ENCODE peak calls at places on chromosomes 1 and 21, in nine cellular contexts. One of them, this sample, is unnamed.

GRCh38 chr1:224644553-224645154 is 28.5 kb downstream of the CNIH3 start:
- DNase-seq in lung: peak
- DNase-seq in tibial nerve: peak
- DNase-seq in hepatocyte: peak
- DNase-seq in SK-N-SH: peak
- DNase-seq in spleen: no peak
- DNase-seq in SK-N-MC: peak
- DNase-seq in left ventricle myocardium inferior: no peak
- DNase-seq in sigmoid colon: no peak
- DNase-seq in this sample: no peak

GRCh38 chr1:225532240-225532944 is 104.6 kb upstream of the LBR start:
- DNase-seq in sigmoid colon: no peak
- DNase-seq in tibial nerve: no peak
- DNase-seq in left ventricle myocardium inferior: no peak
- DNase-seq in lung: no peak
- DNase-seq in hepatocyte: no peak
- DNase-seq in SK-N-MC: no peak
- DNase-seq in SK-N-SH: no peak
- DNase-seq in spleen: no peak
- DNase-seq in this sample: no peak

GRCh38 chr1:23793018-23793781 is 2.3 kb downstream of the LYPLA2 start:
- DNase-seq in SK-N-MC: no peak
- DNase-seq in tibial nerve: no peak
- DNase-seq in sigmoid colon: no peak
- DNase-seq in lung: peak
- DNase-seq in left ventricle myocardium inferior: peak
- DNase-seq in spleen: peak
- DNase-seq in hepatocyte: peak
- DNase-seq in SK-N-SH: peak
- DNase-seq in this sample: no peak

GRCh38 chr21:42725416-42725930 is 72.1 kb downstream of the PDE9A start:
- DNase-seq in SK-N-MC: no peak
- DNase-seq in SK-N-SH: no peak
- DNase-seq in hepatocyte: no peak
- DNase-seq in sigmoid colon: no peak
- DNase-seq in lung: no peak
- DNase-seq in spleen: no peak
- DNase-seq in left ventricle myocardium inferior: no peak
- DNase-seq in tibial nerve: no peak
- DNase-seq in this sample: no peak

GRCh38 chr1:8370928-8371327 is 53.0 kb downstream of the SLC45A1 start:
- DNase-seq in hepatocyte: no peak
- DNase-seq in sigmoid colon: peak
- DNase-seq in tibial nerve: no peak
- DNase-seq in spleen: no peak
- DNase-seq in lung: no peak
- DNase-seq in left ventricle myocardium inferior: no peak
- DNase-seq in SK-N-MC: no peak
- DNase-seq in SK-N-SH: no peak
- DNase-seq in this sample: no peak

GRCh38 chr1:180548686-180549326 is 10.0 kb upstream of the OVAAL start:
- DNase-seq in sigmoid colon: no peak
- DNase-seq in SK-N-SH: no peak
- DNase-seq in lung: no peak
- DNase-seq in spleen: no peak
- DNase-seq in tibial nerve: no peak
- DNase-seq in SK-N-MC: no peak
- DNase-seq in hepatocyte: no peak
- DNase-seq in left ventricle myocardium inferior: no peak
- DNase-seq in this sample: no peak

GRCh38 chr1:112840631-112841624 is 115.1 kb downstream of the SLC16A1 start:
- DNase-seq in SK-N-MC: no peak
- DNase-seq in left ventricle myocardium inferior: no peak
- DNase-seq in lung: no peak
- DNase-seq in sigmoid colon: no peak
- DNase-seq in SK-N-SH: no peak
- DNase-seq in hepatocyte: no peak
- DNase-seq in spleen: no peak
- DNase-seq in tibial nerve: no peak
- DNase-seq in this sample: no peak

GRCh38 chr1:18629659-18630510 is 761 bp upstream of the PAX7 start:
- DNase-seq in lung: no peak
- DNase-seq in tibial nerve: no peak
- DNase-seq in SK-N-MC: no peak
- DNase-seq in SK-N-SH: no peak
- DNase-seq in left ventricle myocardium inferior: no peak
- DNase-seq in sigmoid colon: no peak
- DNase-seq in hepatocyte: no peak
- DNase-seq in spleen: no peak
- DNase-seq in this sample: no peak

GRCh38 chr1:43454270-43455011 is 710 bp upstream of the HYI start:
- DNase-seq in lung: peak
- DNase-seq in SK-N-MC: no peak
- DNase-seq in left ventricle myocardium inferior: peak
- DNase-seq in SK-N-SH: peak
- DNase-seq in tibial nerve: peak
- DNase-seq in hepatocyte: peak
- DNase-seq in sigmoid colon: peak
- DNase-seq in spleen: no peak
- DNase-seq in this sample: peak

GRCh38 chr1:33599516-33600115 is 127.2 kb downstream of the ZSCAN20 start:
- DNase-seq in SK-N-SH: no peak
- DNase-seq in left ventricle myocardium inferior: no peak
- DNase-seq in spleen: no peak
- DNase-seq in sigmoid colon: no peak
- DNase-seq in lung: no peak
- DNase-seq in tibial nerve: no peak
- DNase-seq in SK-N-MC: no peak
- DNase-seq in hepatocyte: no peak
- DNase-seq in this sample: peak

GRCh38 chr1:39317910-39318633 is 113.6 kb downstream of the MACF1 start:
- DNase-seq in left ventricle myocardium inferior: no peak
- DNase-seq in tibial nerve: no peak
- DNase-seq in SK-N-MC: no peak
- DNase-seq in spleen: peak
- DNase-seq in lung: no peak
- DNase-seq in hepatocyte: no peak
- DNase-seq in SK-N-SH: no peak
- DNase-seq in sigmoid colon: no peak
- DNase-seq in this sample: no peak

GRCh38 chr1:162389971-162390370 is 8.4 kb downstream of the C1orf226 start:
- DNase-seq in SK-N-MC: no peak
- DNase-seq in lung: peak
- DNase-seq in left ventricle myocardium inferior: no peak
- DNase-seq in hepatocyte: no peak
- DNase-seq in SK-N-SH: no peak
- DNase-seq in tibial nerve: no peak
- DNase-seq in spleen: no peak
- DNase-seq in sigmoid colon: no peak
- DNase-seq in this sample: no peak

GRCh38 chr1:113849072-113849471 is 22.4 kb downstream of the PTPN22 start:
- DNase-seq in hepatocyte: no peak
- DNase-seq in sigmoid colon: no peak
- DNase-seq in SK-N-SH: no peak
- DNase-seq in spleen: no peak
- DNase-seq in lung: no peak
- DNase-seq in left ventricle myocardium inferior: no peak
- DNase-seq in SK-N-MC: peak
- DNase-seq in tibial nerve: no peak
- DNase-seq in this sample: no peak

GRCh38 chr1:26932536-26932935 is 11.0 kb downstream of the NUDC start:
- DNase-seq in SK-N-MC: no peak
- DNase-seq in lung: no peak
- DNase-seq in left ventricle myocardium inferior: no peak
- DNase-seq in SK-N-SH: no peak
- DNase-seq in spleen: no peak
- DNase-seq in tibial nerve: no peak
- DNase-seq in hepatocyte: no peak
- DNase-seq in sigmoid colon: no peak
- DNase-seq in this sample: no peak

GRCh38 chr1:201899683-201900429 is 11.2 kb downstream of the SHISA4 start:
- DNase-seq in tibial nerve: no peak
- DNase-seq in lung: no peak
- DNase-seq in SK-N-MC: no peak
- DNase-seq in SK-N-SH: no peak
- DNase-seq in left ventricle myocardium inferior: no peak
- DNase-seq in hepatocyte: no peak
- DNase-seq in sigmoid colon: no peak
- DNase-seq in spleen: peak
- DNase-seq in this sample: no peak

GRCh38 chr1:201898992-201899391 is 10.3 kb downstream of the SHISA4 start:
- DNase-seq in left ventricle myocardium inferior: no peak
- DNase-seq in sigmoid colon: peak
- DNase-seq in tibial nerve: no peak
- DNase-seq in SK-N-SH: no peak
- DNase-seq in SK-N-MC: no peak
- DNase-seq in spleen: no peak
- DNase-seq in lung: peak
- DNase-seq in hepatocyte: no peak
- DNase-seq in this sample: no peak

GRCh38 chr1:201900476-201900875 is 11.8 kb downstream of the SHISA4 start:
- DNase-seq in left ventricle myocardium inferior: no peak
- DNase-seq in spleen: peak
- DNase-seq in sigmoid colon: no peak
- DNase-seq in SK-N-SH: no peak
- DNase-seq in SK-N-MC: no peak
- DNase-seq in tibial nerve: no peak
- DNase-seq in hepatocyte: no peak
- DNase-seq in lung: no peak
- DNase-seq in this sample: no peak

GRCh38 chr1:201896951-201897391 is 8.3 kb downstream of the SHISA4 start:
- DNase-seq in SK-N-SH: no peak
- DNase-seq in spleen: no peak
- DNase-seq in SK-N-MC: no peak
- DNase-seq in lung: no peak
- DNase-seq in left ventricle myocardium inferior: peak
- DNase-seq in sigmoid colon: peak
- DNase-seq in tibial nerve: no peak
- DNase-seq in hepatocyte: no peak
- DNase-seq in this sample: no peak

DNA sequence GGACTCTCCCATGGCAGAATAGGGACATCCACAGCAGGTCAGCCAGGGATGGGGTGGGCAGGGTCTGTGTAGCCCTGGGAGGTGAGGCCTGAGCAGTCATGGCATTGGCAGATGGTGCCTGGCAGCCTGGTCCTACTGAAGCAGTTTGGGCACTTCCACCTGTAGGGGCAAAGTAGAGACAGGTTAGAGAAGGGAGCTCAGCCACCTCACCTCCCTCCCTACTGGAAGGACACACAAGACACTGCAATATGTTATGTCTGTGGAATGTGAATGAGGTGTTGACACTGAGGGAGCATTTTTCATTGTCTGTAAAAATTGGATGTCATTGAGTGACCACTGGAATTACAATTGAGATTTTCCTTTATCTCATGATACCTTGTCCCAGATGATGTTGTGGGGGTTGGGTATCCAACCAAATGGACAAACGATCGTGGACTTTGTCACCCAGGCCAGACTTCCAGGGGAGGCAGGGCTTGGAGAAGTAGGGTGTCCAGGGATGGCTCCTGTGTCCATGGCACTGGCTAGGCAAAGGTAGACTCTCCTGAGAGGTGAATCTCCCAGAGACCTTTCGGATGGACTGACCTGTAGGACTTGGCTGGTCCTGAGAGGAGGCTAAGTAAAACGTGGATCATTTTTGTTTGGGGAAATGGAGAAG is 9.7 kb downstream of the SHISA4 start:
- DNase-seq in tibial nerve: no peak
- DNase-seq in sigmoid colon: no peak
- DNase-seq in SK-N-MC: no peak
- DNase-seq in SK-N-SH: no peak
- DNase-seq in hepatocyte: no peak
- DNase-seq in lung: no peak
- DNase-seq in spleen: no peak
- DNase-seq in left ventricle myocardium inferior: no peak
- DNase-seq in this sample: no peak
- H3K27ac ChIP-seq in tibial nerve: no peak
- H3K27ac ChIP-seq in sigmoid colon: peak
- H3K27ac ChIP-seq in SK-N-MC: no peak
- H3K27ac ChIP-seq in SK-N-SH: no peak
- H3K27ac ChIP-seq in hepatocyte: no peak
- H3K27ac ChIP-seq in lung: no peak
- H3K27ac ChIP-seq in spleen: no peak
- H3K27ac ChIP-seq in left ventricle myocardium inferior: no peak
- H3K27ac ChIP-seq in this sample: peak

DNA sequence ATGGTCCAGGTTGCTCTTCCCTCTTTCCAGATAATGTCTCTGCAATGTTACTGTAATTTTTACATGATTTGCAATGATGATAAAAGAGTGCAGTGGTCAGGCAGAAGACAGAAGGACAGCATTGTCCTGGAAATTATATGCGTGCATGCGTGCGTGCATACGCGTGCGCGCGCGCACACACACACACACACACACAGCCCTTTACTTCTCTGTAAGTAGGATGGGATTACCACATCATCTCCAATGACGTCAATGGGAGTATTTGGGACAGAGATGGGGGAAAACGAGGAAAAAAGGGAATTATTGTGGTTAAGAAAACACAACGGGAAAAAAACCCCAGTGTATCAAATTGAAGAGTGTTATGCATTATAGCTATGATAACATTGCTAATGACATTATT is 99.7 kb downstream of the SPAG17 start:
- DNase-seq in hepatocyte: no peak
- DNase-seq in SK-N-MC: no peak
- DNase-seq in SK-N-SH: no peak
- DNase-seq in spleen: no peak
- DNase-seq in sigmoid colon: no peak
- DNase-seq in lung: no peak
- DNase-seq in tibial nerve: no peak
- DNase-seq in left ventricle myocardium inferior: no peak
- DNase-seq in this sample: no peak
- H3K27ac ChIP-seq in hepatocyte: no peak
- H3K27ac ChIP-seq in SK-N-MC: no peak
- H3K27ac ChIP-seq in SK-N-SH: no peak
- H3K27ac ChIP-seq in spleen: no peak
- H3K27ac ChIP-seq in sigmoid colon: no peak
- H3K27ac ChIP-seq in lung: no peak
- H3K27ac ChIP-seq in tibial nerve: no peak
- H3K27ac ChIP-seq in left ventricle myocardium inferior: no peak
- H3K27ac ChIP-seq in this sample: no peak

GRCh38 chr1:88891318-88892145 is at the start of gene GTF2B:
- DNase-seq in lung: peak
- DNase-seq in sigmoid colon: peak
- DNase-seq in SK-N-SH: peak
- DNase-seq in SK-N-MC: peak
- DNase-seq in tibial nerve: peak
- DNase-seq in left ventricle myocardium inferior: peak
- DNase-seq in hepatocyte: peak
- DNase-seq in spleen: peak
- DNase-seq in this sample: peak
- H3K27ac ChIP-seq in lung: peak
- H3K27ac ChIP-seq in sigmoid colon: peak
- H3K27ac ChIP-seq in SK-N-SH: peak
- H3K27ac ChIP-seq in SK-N-MC: peak
- H3K27ac ChIP-seq in tibial nerve: peak
- H3K27ac ChIP-seq in left ventricle myocardium inferior: peak
- H3K27ac ChIP-seq in hepatocyte: peak
- H3K27ac ChIP-seq in spleen: peak
- H3K27ac ChIP-seq in this sample: peak

DNA sequence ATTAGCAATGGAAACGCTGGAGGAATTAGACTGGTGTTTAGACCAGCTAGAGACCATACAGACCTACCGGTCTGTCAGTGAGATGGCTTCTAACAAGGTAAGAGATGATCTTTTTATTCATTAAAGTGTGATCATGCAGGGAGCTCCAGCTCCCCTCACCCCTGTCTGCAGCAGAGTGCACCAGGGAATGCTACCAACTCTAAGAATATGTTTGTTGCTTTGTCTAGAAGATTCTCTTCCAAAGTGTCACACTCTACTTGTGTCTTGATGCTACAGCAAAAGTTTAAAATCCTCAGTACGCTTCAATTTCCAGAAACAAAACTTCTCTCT is 201.5 kb upstream of the SGIP1 start:
- DNase-seq in SK-N-SH: no peak
- DNase-seq in spleen: no peak
- DNase-seq in SK-N-MC: no peak
- DNase-seq in left ventricle myocardium inferior: no peak
- DNase-seq in lung: no peak
- DNase-seq in sigmoid colon: no peak
- DNase-seq in tibial nerve: no peak
- DNase-seq in hepatocyte: no peak
- DNase-seq in this sample: no peak
- H3K27ac ChIP-seq in SK-N-SH: peak
- H3K27ac ChIP-seq in spleen: peak
- H3K27ac ChIP-seq in SK-N-MC: peak
- H3K27ac ChIP-seq in left ventricle myocardium inferior: peak
- H3K27ac ChIP-seq in lung: peak
- H3K27ac ChIP-seq in sigmoid colon: peak
- H3K27ac ChIP-seq in tibial nerve: peak
- H3K27ac ChIP-seq in hepatocyte: peak
- H3K27ac ChIP-seq in this sample: peak